ENCODE peak calls at places on chromosomes 3 and 15, in nine cellular contexts. C is tibial artery, P is endothelial cell, M is tibial nerve, K is foreskin fibroblast, Q is Calu3, R is lower lobe of right lung, D is neural progenitor cell, N is GM13977. E is an unnamed sample.
A peak's percentile ranks its signal among the peaks of the same experiment; 100 is the strongest.

GRCh38 chr15:65979837-65980236 is 110.5 kb downstream of the RAB11A start:
- DNase-seq in C (no peak), P (no peak), M (no peak), K (no peak), Q (no peak), R (no peak), D (no peak), N (no peak), E (no peak)

GRCh38 chr3:140521751-140522445 is 156.0 kb upstream of the TRIM42 start:
- DNase-seq in C (no peak), P (no peak), M (no peak), K (no peak), Q (no peak), R (no peak), D (peak; percentile 25), N (no peak), E (no peak)

GRCh38 chr3:184448321-184449160 is 68.7 kb downstream of the CHRD start:
- DNase-seq in C (no peak), P (no peak), M (no peak), K (peak; percentile 77), Q (peak; percentile 65), R (no peak), D (no peak), N (no peak), E (peak; percentile 55)

GRCh38 chr15:53453253-53454105 is 306.0 kb downstream of the WDR72 start:
- DNase-seq in C (no peak), P (no peak), M (no peak), K (no peak), Q (peak; percentile 27), R (no peak), D (no peak), N (no peak), E (no peak)

GRCh38 chr3:5195605-5196004 is 8.1 kb downstream of the EDEM1 start:
- DNase-seq in C (peak; percentile 51), P (no peak), M (no peak), K (no peak), Q (no peak), R (peak; percentile 67), D (no peak), N (no peak), E (no peak)

GRCh38 chr3:145767909-145768308 is 393.1 kb downstream of the PLOD2 start:
- DNase-seq in C (no peak), P (no peak), M (no peak), K (no peak), Q (no peak), R (no peak), D (no peak), N (no peak), E (no peak)

GRCh38 chr3:161372321-161373260 is 1.3 kb upstream of the SPTSSB start:
- DNase-seq in C (no peak), P (peak; percentile 43), M (no peak), K (peak; percentile 32), Q (peak; percentile 55), R (peak; percentile 37), D (peak; percentile 63), N (no peak), E (no peak)

GRCh38 chr3:108509873-108510272 is 523 bp downstream of the MYH15 start:
- DNase-seq in C (no peak), P (no peak), M (no peak), K (no peak), Q (no peak), R (no peak), D (peak; percentile 58), N (no peak), E (no peak)

GRCh38 chr3:51975857-51976549 is 1.1 kb downstream of the ABHD14A start:
- DNase-seq in C (peak; percentile 81), P (peak; percentile 64), M (peak; percentile 73), K (peak; percentile 64), Q (no peak), R (peak; percentile 87), D (peak; percentile 88), N (no peak), E (peak; percentile 7)

GRCh38 chr3:112005091-112005672 is 6.5 kb downstream of the TAGLN3 start:
- DNase-seq in C (no peak), P (no peak), M (no peak), K (peak; percentile 48), Q (no peak), R (no peak), D (no peak), N (no peak), E (no peak)

GRCh38 chr3:156818890-156819289 is 7.3 kb upstream of the LEKR1 start:
- DNase-seq in C (no peak), P (no peak), M (no peak), K (peak; percentile 82), Q (peak; percentile 66), R (no peak), D (no peak), N (no peak), E (no peak)

GRCh38 chr3:48187579-48188265 is 495 bp downstream of the CDC25A start:
- DNase-seq in C (peak; percentile 58), P (peak; percentile 55), M (peak; percentile 24), K (peak; percentile 24), Q (peak; percentile 59), R (peak; percentile 53), D (no peak), N (peak; percentile 54), E (no peak)

GRCh38 chr3:143707848-143708247 is 140.4 kb downstream of the SLC9A9 start:
- DNase-seq in C (no peak), P (no peak), M (no peak), K (no peak), Q (no peak), R (no peak), D (no peak), N (no peak), E (peak; percentile 10)

GRCh38 chr3:181730364-181730763 is 18.6 kb downstream of the SOX2 start:
- DNase-seq in C (no peak), P (no peak), M (no peak), K (no peak), Q (no peak), R (no peak), D (no peak), N (no peak), E (no peak)

GRCh38 chr15:35450492-35450891 is 95.5 kb downstream of the DPH6 start:
- DNase-seq in C (no peak), P (no peak), M (no peak), K (peak; percentile 52), Q (no peak), R (no peak), D (no peak), N (no peak), E (peak; percentile 53)
- TF ChIP-seq CTCF in C (no peak), P (no peak), M (no peak), K (no peak), Q (no peak), R (no peak), D (no peak), N (no peak), E (no peak)

GRCh38 chr15:47548986-47549385 is 168.3 kb upstream of the SEMA6D start:
- DNase-seq in C (no peak), P (no peak), M (no peak), K (no peak), Q (no peak), R (no peak), D (no peak), N (no peak), E (no peak)

GRCh38 chr15:47553933-47554332 is 163.4 kb upstream of the SEMA6D start:
- DNase-seq in C (no peak), P (no peak), M (no peak), K (no peak), Q (no peak), R (no peak), D (no peak), N (no peak), E (no peak)

GRCh38 chr15:47552978-47553608 is 164.2 kb upstream of the SEMA6D start:
- DNase-seq in C (no peak), P (no peak), M (no peak), K (no peak), Q (no peak), R (no peak), D (no peak), N (no peak), E (no peak)

GRCh38 chr15:47551559-47551958 is 165.7 kb upstream of the SEMA6D start:
- DNase-seq in C (no peak), P (no peak), M (no peak), K (no peak), Q (no peak), R (no peak), D (no peak), N (no peak), E (no peak)

GRCh38 chr15:47551079-47551478 is 166.2 kb upstream of the SEMA6D start:
- DNase-seq in C (no peak), P (no peak), M (no peak), K (no peak), Q (no peak), R (no peak), D (peak; percentile 55), N (no peak), E (no peak)
- TF ChIP-seq CTCF in C (no peak), P (no peak), M (no peak), K (no peak), Q (no peak), R (no peak), D (peak; percentile 61), N (no peak), E (no peak)

GRCh38 chr3:8954938-8955763 is 8.1 kb downstream of the RAD18 start:
- DNase-seq in C (no peak), P (no peak), M (no peak), K (no peak), Q (no peak), R (no peak), D (peak; percentile 69), N (peak; percentile 45), E (peak; percentile 25)
- TF ChIP-seq CTCF in C (no peak), P (peak; percentile 19), M (no peak), K (peak; percentile 20), Q (no peak), R (no peak), D (peak; percentile 13), N (no peak), E (no peak)

GRCh38 chr15:31306426-31307269 is 20.0 kb upstream of the KLF13 start:
- DNase-seq in C (no peak), P (peak; percentile 27), M (no peak), K (no peak), Q (no peak), R (no peak), D (peak; percentile 98), N (no peak), E (no peak)
- TF ChIP-seq CTCF in C (no peak), P (no peak), M (no peak), K (no peak), Q (no peak), R (no peak), D (no peak), N (no peak), E (no peak)

DNA sequence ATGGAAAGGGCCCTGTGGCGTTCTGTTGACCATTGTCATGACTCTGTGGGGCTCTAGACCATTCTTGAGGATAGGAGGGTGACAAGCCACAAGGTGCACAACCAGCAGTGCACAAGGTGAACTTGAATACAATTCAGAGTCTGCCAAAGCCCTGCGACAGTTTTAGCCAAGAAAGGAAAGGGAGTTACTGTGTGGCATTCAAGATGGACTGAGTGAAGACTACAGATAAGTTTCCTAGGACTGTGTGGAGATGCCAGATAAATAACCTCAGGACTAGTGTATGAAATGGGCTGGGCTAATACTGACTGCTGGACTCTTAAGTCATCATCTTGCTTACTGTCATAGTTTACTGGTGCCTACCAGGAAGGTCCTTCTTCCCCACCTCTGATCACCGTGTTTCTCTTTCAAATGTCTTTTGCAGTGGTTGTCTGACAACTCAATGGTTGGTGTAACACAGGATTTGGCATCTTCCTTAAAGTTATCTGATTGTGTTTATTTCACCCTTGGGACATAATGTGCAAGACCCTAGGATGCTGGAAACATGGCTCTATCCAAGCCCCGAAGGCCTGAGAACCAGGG is 27.4 kb downstream of the ACKR2 start:
- DNase-seq in C (no peak), P (no peak), M (no peak), K (no peak), Q (no peak), R (no peak), D (no peak), N (no peak), E (no peak)
- TF ChIP-seq CTCF in C (no peak), P (no peak), M (no peak), K (no peak), Q (no peak), R (no peak), D (no peak), N (no peak), E (no peak)

E was measured in AG09309.